ENCODE peak calls at places on chromosomes 16 and 17, in eight cellular contexts. O, P, Y, C, E, K, B and J are unnamed samples.
A peak's percentile ranks its signal among the peaks of the same experiment; 100 is the strongest.

GRCh38 chr16:68395167-68395786 is 53.0 kb downstream of the SMPD3 start:
- DNase-seq in O (no peak), P (no peak), Y (no peak), C (peak; percentile 5), E (no peak), K (no peak), B (no peak), J (no peak)

GRCh38 chr17:17060001-17060929 is 18.0 kb downstream of the MPRIP start:
- DNase-seq in O (peak; percentile 40), P (no peak), Y (no peak), C (peak; percentile 48), E (no peak), K (no peak), B (no peak), J (no peak)

GRCh38 chr16:2008009-2008526 is 1.6 kb downstream of the ZNF598 start:
- DNase-seq in O (no peak), P (peak; percentile 76), Y (peak; percentile 68), C (no peak), E (peak; percentile 72), K (no peak), B (no peak), J (no peak)

GRCh38 chr17:69828087-69828486 is 246.9 kb upstream of the KCNJ16 start:
- DNase-seq in O (peak; percentile 79), P (no peak), Y (no peak), C (no peak), E (peak; percentile 61), K (no peak), B (no peak), J (no peak)

GRCh38 chr17:50052241-50052788 is 3.6 kb upstream of the ITGA3 start:
- DNase-seq in O (no peak), P (no peak), Y (no peak), C (no peak), E (peak; percentile 19), K (no peak), B (no peak), J (no peak)

GRCh38 chr16:69482410-69482951 is 58.1 kb downstream of the CYB5B start:
- DNase-seq in O (peak; percentile 81), P (no peak), Y (no peak), C (peak; percentile 83), E (peak; percentile 81), K (no peak), B (no peak), J (no peak)

GRCh38 chr17:50149425-50150353 is 788 bp downstream of the PPP1R9B start:
- DNase-seq in O (peak; percentile 78), P (peak; percentile 96), Y (peak; percentile 74), C (peak; percentile 88), E (peak; percentile 83), K (no peak), B (no peak), J (peak; percentile 74)

GRCh38 chr16:67249178-67249759 is 490 bp downstream of the SLC9A5 start:
- DNase-seq in O (no peak), P (no peak), Y (no peak), C (no peak), E (peak; percentile 63), K (no peak), B (no peak), J (no peak)

GRCh38 chr17:73201215-73202069 is 8.6 kb downstream of the COG1 start:
- DNase-seq in O (peak; percentile 83), P (no peak), Y (no peak), C (no peak), E (no peak), K (no peak), B (no peak), J (no peak)

DNA sequence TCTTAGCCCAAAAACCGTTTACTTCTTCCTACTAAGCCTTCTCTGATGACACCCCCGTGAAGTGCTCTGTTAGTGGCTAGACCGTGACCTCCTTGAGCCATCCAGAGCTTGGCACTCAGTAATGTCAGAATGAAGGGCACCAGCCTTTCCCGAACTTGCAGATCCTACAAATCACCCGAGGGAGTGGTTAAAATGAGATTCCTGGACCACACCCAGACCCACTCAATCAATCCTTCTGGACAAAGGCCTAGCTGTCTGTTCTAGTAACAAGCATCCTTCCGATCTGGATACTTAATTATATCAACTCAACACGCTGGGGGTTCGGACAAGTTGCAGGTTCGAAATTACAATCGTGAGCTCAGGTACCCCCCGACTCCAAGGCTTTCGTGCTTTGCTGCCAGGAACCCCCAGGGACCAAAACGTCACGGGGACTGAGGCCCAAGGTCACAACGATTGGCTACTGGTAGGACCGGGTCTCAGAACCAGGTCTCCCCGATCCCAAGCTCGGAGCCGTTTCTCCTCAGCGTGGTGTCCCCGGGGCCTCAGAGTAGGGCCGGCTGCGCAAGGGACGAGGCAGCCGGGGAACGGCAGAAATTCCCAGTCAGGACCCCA is 549 bp downstream of the CIAPIN1 start:
- DNase-seq in O (peak; percentile 82), P (no peak), Y (peak; percentile 31), C (no peak), E (peak; percentile 72), K (no peak), B (no peak), J (no peak)
- H3K27ac ChIP-seq in O (peak overlapping the region; percentile 82), P (peak overlapping the region; percentile 78), Y (peak overlapping the region; percentile 89), C (peak overlapping the region; percentile 98), E (peak overlapping the region; percentile 91), K (peak overlapping the region; percentile 65), B (peak overlapping the region; percentile 79), J (peak overlapping the region; percentile 97)

DNA sequence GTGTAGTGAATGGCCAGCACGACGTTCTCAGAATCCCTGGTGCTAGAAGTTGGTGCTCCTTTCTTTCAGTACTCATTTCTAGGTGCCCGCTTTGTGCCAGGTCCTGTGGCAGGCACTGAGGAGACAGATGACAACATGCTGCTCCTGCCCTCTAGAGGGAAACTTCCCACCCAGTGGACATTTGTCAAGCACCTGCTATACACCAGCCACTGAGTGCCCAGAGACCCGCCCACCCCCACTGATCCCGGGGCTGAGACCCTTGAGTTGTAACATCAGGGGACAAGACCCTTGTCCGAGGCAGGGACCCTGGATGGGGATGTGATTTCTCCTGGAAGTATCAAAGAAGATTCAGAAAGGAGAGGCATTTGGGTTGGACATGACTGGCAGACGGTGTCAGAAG is 25.1 kb downstream of the UNC13D start:
- DNase-seq in O (no peak), P (no peak), Y (no peak), C (no peak), E (peak; percentile 28), K (no peak), B (no peak), J (no peak)
- TF ChIP-seq CTCF in O (no peak), P (no peak), Y (no peak), C (no peak), E (no peak), K (no peak), B (no peak), J (no peak)

GRCh38 chr16:3099732-3100499 is 822 bp upstream of the ZSCAN10 start:
- DNase-seq in O (peak; percentile 95), P (peak; percentile 97), Y (peak; percentile 97), C (peak; percentile 96), E (peak; percentile 94), K (peak; percentile 61), B (peak; percentile 86), J (peak; percentile 72)

GRCh38 chr16:3098459-3099394 is at the start of gene ZSCAN10:
- DNase-seq in O (no peak), P (no peak), Y (no peak), C (peak; percentile 46), E (peak; percentile 48), K (no peak), B (no peak), J (no peak)

GRCh38 chr16:3099395-3099731 is 269 bp upstream of the ZSCAN10 start:
- DNase-seq in O (no peak), P (no peak), Y (no peak), C (no peak), E (no peak), K (no peak), B (no peak), J (no peak)

GRCh38 chr16:3101018-3101840 is 2.1 kb upstream of the ZSCAN10 start:
- DNase-seq in O (no peak), P (no peak), Y (no peak), C (no peak), E (peak; percentile 30), K (no peak), B (no peak), J (no peak)

GRCh38 chr16:3101841-3102470 is 2.9 kb upstream of the ZSCAN10 start:
- DNase-seq in O (peak; percentile 67), P (no peak), Y (no peak), C (no peak), E (peak; percentile 36), K (no peak), B (no peak), J (no peak)
- H3K27ac ChIP-seq in O (peak overlapping the region; percentile 21), P (peak overlapping the region; percentile 76), Y (peak overlapping the region; percentile 34), C (peak overlapping the region; percentile 82), E (peak overlapping the region; percentile 46), K (no peak overlapping the region), B (peak overlapping the region; percentile 13), J (peak overlapping the region; percentile 12)

GRCh38 chr16:72818286-72818845 is 229.6 kb downstream of the ZFHX3 start:
- DNase-seq in O (no peak), P (no peak), Y (no peak), C (no peak), E (no peak), K (no peak), B (no peak), J (no peak)
- TF ChIP-seq CTCF in O (no peak), P (no peak), Y (no peak), C (peak; percentile 9), E (no peak), K (no peak), B (no peak), J (peak; percentile 9)

DNA sequence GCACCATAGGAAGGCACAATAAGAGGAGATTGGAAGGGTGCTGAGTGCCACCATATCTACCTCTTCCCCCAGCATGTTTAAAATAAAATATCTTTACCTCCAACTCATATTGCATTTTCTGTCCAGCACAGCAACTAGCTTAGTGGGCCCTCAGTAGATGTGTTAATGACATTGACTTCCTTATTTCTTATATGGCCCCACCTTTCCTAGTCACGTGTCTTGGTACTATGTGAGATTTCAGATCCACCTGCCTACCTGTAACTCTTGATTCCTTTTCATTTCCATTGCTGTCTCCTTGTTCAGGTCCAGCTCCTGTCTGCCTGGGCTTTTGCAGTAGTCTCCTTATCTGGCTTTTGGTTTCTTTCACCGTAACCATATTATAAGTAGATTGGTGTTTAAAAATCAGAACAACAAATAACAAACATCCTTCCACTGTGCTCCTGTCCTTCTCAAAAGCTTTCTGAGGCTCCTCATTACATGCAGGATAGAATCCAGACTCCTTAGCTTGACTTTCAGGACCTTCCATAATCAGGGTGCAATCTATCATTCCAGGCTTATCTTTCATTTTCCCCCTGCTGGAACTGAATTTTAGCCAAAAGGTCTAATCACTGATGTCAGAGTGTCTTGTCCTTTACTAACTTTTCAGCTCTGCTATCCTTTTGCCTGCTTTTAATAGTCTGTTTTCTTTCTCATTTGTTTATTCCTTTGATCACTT is 71.3 kb downstream of the FTO start:
- DNase-seq in O (no peak), P (no peak), Y (no peak), C (no peak), E (no peak), K (no peak), B (no peak), J (no peak)
- H3K27ac ChIP-seq in O (peak overlapping the region; percentile 56), P (peak overlapping the region; percentile 69), Y (peak overlapping the region; percentile 63), C (no peak overlapping the region), E (no peak overlapping the region), K (no peak overlapping the region), B (no peak overlapping the region), J (no peak overlapping the region)

DNA sequence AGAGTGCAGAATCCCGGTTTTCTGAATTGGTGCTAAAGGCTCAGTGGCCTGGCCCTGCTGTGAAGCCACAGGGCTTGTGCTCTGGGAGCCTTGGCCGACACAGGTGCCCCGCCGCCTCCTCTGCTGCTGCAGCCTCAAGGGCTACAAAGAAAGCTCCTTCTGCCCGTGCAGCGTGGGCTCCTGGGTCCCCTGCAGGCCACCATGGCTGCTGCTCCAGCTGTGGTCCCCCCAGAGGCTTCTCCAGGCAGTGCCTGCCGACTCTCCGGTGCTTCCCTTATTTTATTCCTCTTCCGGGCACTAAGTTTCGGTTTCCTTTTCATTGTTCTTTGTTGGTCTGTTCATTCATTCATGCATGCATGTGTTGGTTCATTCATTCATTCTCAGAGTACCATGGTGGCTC is 53.1 kb downstream of the CMIP start:
- DNase-seq in O (no peak), P (peak; percentile 84), Y (no peak), C (no peak), E (peak; percentile 51), K (no peak), B (no peak), J (no peak)
- TF ChIP-seq CTCF in O (peak; percentile 44), P (no peak), Y (peak; percentile 33), C (peak; percentile 10), E (no peak), K (no peak), B (no peak), J (no peak)